ENCODE peak calls at places on chromosome 19, in five cellular contexts. B is HepG2, M is stomach, I is Peyer's patch, K is ovary. S is an unnamed sample. For H3K4me1, the result is how much of the 10 kb centered on the place peaks cover.

GRCh38 chr19:15101479-15102082 is 5.6 kb upstream of the SYDE1 start:
- DNase-seq in B (peak), K (no peak), I (peak), M (peak), S (no peak)

GRCh38 chr19:17703823-17704463 is 15.3 kb upstream of the MAP1S start:
- DNase-seq in K (no peak), M (peak), B (peak), I (peak), S (no peak)

GRCh38 chr19:48113190-48113917 is 2.7 kb upstream of the PLA2G4C start:
- DNase-seq in M (no peak), K (no peak), I (no peak), B (no peak), S (no peak)

GRCh38 chr19:51014242-51014641 is 5.3 kb downstream of the KLK10 start:
- DNase-seq in M (no peak), B (no peak), K (no peak), I (no peak), S (no peak)

GRCh38 chr19:42091300-42092266 is 15.6 kb downstream of the ZNF574 start:
- DNase-seq in I (peak), K (no peak), M (peak), B (no peak), S (peak)

GRCh38 chr19:11123076-11123567 is 32.5 kb downstream of the SPC24 start:
- DNase-seq in K (no peak), I (no peak), M (no peak), B (no peak), S (no peak)

GRCh38 chr19:42281175-42282035 is 12.4 kb downstream of the CIC start:
- DNase-seq in B (peak), M (no peak), K (peak), I (peak), S (no peak)

GRCh38 chr19:46351241-46352041 is 4.6 kb downstream of the PPP5C start:
- DNase-seq in I (peak), M (peak), K (peak), B (no peak), S (peak)

GRCh38 chr19:15810335-15810734 is 5.1 kb downstream of the OR10H1 start:
- DNase-seq in K (no peak), M (peak), I (peak), B (peak), S (no peak)

GRCh38 chr19:16571283-16571682 is 932 bp downstream of the SLC35E1 start:
- DNase-seq in K (no peak), I (no peak), M (no peak), B (peak), S (peak)

GRCh38 chr19:18898533-18899408 is 2.8 kb upstream of the CERS1 start:
- DNase-seq in K (no peak), B (no peak), I (peak), M (no peak), S (no peak)

GRCh38 chr19:46480409-46480808 is 9.0 kb upstream of the PNMA8A start:
- DNase-seq in M (no peak), B (no peak), K (peak), I (no peak), S (no peak)

GRCh38 chr19:48873476-48874308 is 1.5 kb downstream of the PPP1R15A start:
- DNase-seq in B (no peak), K (no peak), M (no peak), I (no peak), S (no peak)

GRCh38 chr19:38018694-38019426 is 111.9 kb downstream of the SIPA1L3 start:
- DNase-seq in B (no peak), M (no peak), K (no peak), I (no peak), S (no peak)

GRCh38 chr19:38019427-38019724 is 112.4 kb downstream of the SIPA1L3 start:
- DNase-seq in M (no peak), B (no peak), I (no peak), K (no peak), S (no peak)

GRCh38 chr19:38021356-38021755 is 114.3 kb downstream of the SIPA1L3 start:
- DNase-seq in M (no peak), B (no peak), K (no peak), I (no peak), S (no peak)

GRCh38 chr19:38017504-38018150 is 110.6 kb downstream of the SIPA1L3 start:
- DNase-seq in I (no peak), B (no peak), K (no peak), M (no peak), S (no peak)

GRCh38 chr19:38020331-38020730 is 113.3 kb downstream of the SIPA1L3 start:
- DNase-seq in I (no peak), K (no peak), B (no peak), M (no peak), S (peak)
- TF ChIP-seq POLR2A in I (no peak), K (no peak), B (no peak), M (no peak), S (no peak)

DNA sequence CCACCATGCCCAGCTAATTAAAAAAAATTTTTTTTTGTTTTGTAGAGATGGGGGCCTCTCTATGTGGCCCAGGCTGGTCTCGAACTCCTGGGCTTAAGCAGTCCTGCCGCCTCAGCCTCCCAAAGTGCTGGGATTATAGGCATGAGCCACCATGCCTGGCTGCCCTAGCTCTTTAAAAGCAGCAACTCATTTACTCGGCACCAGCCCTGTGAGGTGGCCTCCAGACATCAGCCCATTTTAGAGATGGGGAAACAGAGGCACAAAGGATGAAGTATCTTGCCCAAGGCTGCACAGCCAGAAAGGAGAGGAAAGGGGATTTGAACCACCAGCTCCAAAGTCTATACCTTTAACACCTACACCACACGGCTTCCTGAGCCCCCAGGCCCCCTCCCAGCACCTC is 312 bp downstream of the PRX start:
- DNase-seq in I (no peak), M (no peak), K (no peak), B (no peak), S (no peak)
- H3K4me1 ChIP-seq in I (under half), M (under half), K (under half), B (half or more), S (under half)

GRCh38 chr19:3500429-3501101 is at the start of gene DOHH:
- DNase-seq in K (peak), M (peak), B (peak), I (peak), S (peak)
- TF ChIP-seq POLR2A in K (peak), M (no peak), B (peak), I (no peak), S (peak)

GRCh38 chr19:6751189-6751588 is 11.7 kb downstream of the TRIP10 start:
- DNase-seq in M (no peak), K (no peak), I (no peak), B (no peak), S (no peak)

GRCh38 chr19:6754653-6755463 is 12.4 kb downstream of the SH2D3A start:
- DNase-seq in K (no peak), I (no peak), M (no peak), B (no peak), S (no peak)

GRCh38 chr19:6752257-6753177 is 13.0 kb downstream of the TRIP10 start:
- DNase-seq in B (peak), I (peak), M (no peak), K (peak), S (no peak)

GRCh38 chr19:6754136-6754535 is 13.1 kb downstream of the SH2D3A start:
- DNase-seq in K (no peak), M (no peak), I (no peak), B (no peak), S (no peak)

DNA sequence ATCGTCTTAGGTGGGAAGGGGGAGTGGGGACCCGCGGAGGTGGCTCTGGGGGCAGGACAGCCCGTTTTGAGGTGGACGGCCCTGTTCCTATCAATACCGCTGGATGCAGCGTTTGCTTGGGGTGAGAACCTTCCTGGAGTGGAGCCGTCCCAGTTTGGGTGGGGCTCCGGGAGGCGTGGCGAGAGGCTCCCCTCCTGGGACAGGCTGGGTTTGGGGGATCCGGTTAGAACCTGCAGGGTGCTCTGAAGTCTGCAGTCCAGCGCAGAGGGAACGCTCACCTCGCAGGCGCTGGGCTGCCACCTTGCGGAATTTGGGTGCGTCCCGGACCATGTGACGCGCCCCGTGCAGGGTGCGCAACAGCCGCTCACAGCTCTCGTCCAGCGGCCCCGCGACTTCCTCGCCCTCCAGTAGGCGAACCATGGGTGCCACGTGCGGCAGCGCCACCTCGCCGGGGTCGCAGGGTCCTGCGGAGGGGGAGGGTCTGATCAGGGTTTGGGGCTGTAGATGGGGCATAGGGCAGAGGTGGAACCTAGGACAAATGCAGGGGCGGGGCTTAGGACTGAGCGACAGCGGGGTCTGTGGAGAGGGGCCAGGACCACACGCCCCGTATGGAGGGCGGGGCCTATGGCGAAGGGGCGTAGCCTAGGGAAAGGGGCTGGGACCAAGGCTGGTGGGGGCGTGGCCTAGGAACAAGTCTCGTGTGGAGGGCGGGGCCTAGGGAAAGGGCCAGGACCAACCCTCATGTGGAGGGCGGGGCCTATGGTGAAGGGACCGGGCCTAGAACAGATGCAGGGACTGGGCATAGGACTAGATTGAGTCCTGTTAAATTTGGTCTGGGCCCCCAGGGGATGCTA is 13.8 kb downstream of the SH2D3A start:
- DNase-seq in I (peak), B (peak), K (peak), M (peak), S (peak)
- H3K4me1 ChIP-seq in I (under half), B (under half), K (under half), M (under half), S (under half)

GRCh38 chr19:32870981-32871451 is 1.4 kb upstream of the SLC7A9 start:
- DNase-seq in K (no peak), M (peak), I (no peak), B (peak), S (no peak)
- TF ChIP-seq POLR2A in K (no peak), M (no peak), I (no peak), B (no peak), S (no peak)

DNA sequence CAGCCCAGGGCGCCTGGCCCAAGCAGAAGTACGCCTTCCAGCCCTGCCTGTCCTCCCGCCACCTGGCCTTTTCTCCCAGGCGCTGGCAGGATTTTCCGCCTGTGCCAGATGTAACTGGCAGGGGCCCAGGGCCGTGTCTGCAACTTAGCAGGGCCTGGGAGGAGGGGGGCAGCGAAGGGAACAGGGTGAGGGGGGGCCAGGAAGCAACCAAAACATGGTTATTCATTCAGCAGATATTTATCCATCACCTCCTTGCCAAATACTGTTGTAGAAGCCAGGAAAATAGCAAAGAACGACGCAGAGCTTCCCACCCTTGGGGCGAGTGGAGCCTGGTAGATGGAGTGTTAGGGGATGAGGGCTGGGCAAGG is 5.6 kb downstream of the TLE6 start:
- DNase-seq in M (peak), K (peak), I (peak), B (no peak), S (peak)
- H3K4me1 ChIP-seq in M (under half), K (under half), I (under half), B (half or more), S (under half)

GRCh38 chr19:52993342-52994178 is 20.2 kb upstream of the ERVV-1 start:
- DNase-seq in K (peak), M (peak), I (peak), B (no peak), S (peak)
- TF ChIP-seq POLR2A in K (no peak), M (no peak), I (peak), B (no peak), S (no peak)

GRCh38 chr19:29672319-29672932 is 7.2 kb downstream of the PLEKHF1 start:
- DNase-seq in M (no peak), B (no peak), I (peak), K (no peak), S (no peak)
- H3K4me1 ChIP-seq in M (half or more), B (under half), I (half or more), K (under half), S (half or more)

DNA sequence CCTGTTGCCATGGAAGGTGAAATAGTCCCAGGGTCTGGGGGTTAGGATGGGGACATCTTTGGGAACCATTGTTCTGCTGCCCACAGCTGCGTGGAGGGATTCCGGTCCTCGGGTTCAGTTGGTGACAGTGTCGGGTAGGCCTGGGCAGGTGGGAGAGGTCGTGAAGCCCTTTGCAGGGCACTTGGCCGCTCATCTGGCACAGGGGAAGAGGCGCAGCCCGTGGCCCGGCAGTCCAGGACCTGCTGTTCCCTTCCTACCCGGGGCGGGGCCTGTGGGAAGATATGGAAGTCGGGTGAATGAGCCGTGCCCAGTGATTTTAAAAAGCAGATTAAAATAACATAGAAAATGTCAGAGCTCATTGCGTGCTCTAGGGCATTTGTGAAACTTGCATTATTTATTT is 44.8 kb downstream of the KDM4B start:
- DNase-seq in B (no peak), I (no peak), M (peak), K (no peak), S (no peak)
- TF ChIP-seq POLR2A in B (no peak), I (no peak), M (no peak), K (no peak), S (no peak)